ENCODE peak calls at places on chromosome 2, in nine cellular contexts. G is activated effector memory CD4-positive, alpha-beta T cell treated with Interleukin-2 at 50 U/mL for 16 hours; B is stimulated activated CD4-positive, alpha-beta T cell treated with anti-CD3 and anti-CD28 coated beads, Interleukin-15, amount 100 ng/mL, for 1 hour; J is HEK293T; E is NCI-H2029 treated with DMSO at 0.1 percent for 48 hours; T is C1 segment of cervical spinal cord; C is skeletal muscle cell; N is GM04504; P is GM03348. A is an unnamed sample.

GRCh38 chr2:237572021-237572741 is 5.8 kb downstream of the PRLH start:
- DNase-seq in G (peak), P (peak), N (peak), C (peak), E (peak), T (peak), B (peak), J (peak), A (peak)

GRCh38 chr2:23346029-23346428 is 39.0 kb upstream of the KLHL29 start:
- DNase-seq in J (no peak), G (no peak), T (no peak), P (no peak), N (no peak), C (no peak), E (no peak), B (no peak), A (no peak)

GRCh38 chr2:160838691-160839090 is 321.5 kb upstream of the TANK start:
- DNase-seq in B (no peak), C (no peak), P (no peak), G (no peak), J (no peak), E (no peak), T (no peak), N (no peak), A (no peak)

GRCh38 chr2:201402651-201403573 is 45.8 kb upstream of the FLACC1 start:
- DNase-seq in E (no peak), P (peak), T (no peak), C (no peak), G (no peak), B (no peak), J (no peak), N (no peak), A (no peak)

GRCh38 chr2:182642328-182642727 is 73.7 kb upstream of the DNAJC10 start:
- DNase-seq in T (no peak), E (no peak), G (no peak), B (no peak), N (no peak), C (no peak), P (peak), J (peak), A (peak)

GRCh38 chr2:15667579-15668556 is 76.2 kb downstream of the DDX1 start:
- DNase-seq in E (no peak), B (no peak), N (no peak), T (no peak), J (no peak), C (peak), G (no peak), P (peak), A (no peak)

GRCh38 chr2:69525261-69525660 is 88.0 kb upstream of the NFU1 start:
- DNase-seq in B (no peak), J (no peak), C (no peak), T (no peak), P (no peak), G (no peak), N (no peak), E (no peak), A (no peak)

GRCh38 chr2:17813742-17814458 is 2.4 kb upstream of the MSGN1 start:
- DNase-seq in E (no peak), T (no peak), P (peak), N (peak), B (no peak), G (no peak), C (peak), J (no peak), A (peak)